ENCODE peak calls at places on chromosomes 12 and 14, in five cellular contexts. V is left ventricle myocardium inferior, H is H1, P is activated B cell treated with CpG ODN at 0.5 μM for 24 hours, L is mesenchymal stem cell. O is an unnamed sample.

GRCh38 chr12:16555630-16556029 is 50.3 kb downstream of the LMO3 start:
- DNase-seq in V (no peak), P (no peak), L (peak; percentile 17), H (no peak), O (no peak)

GRCh38 chr12:56307221-56307965 is 7.3 kb upstream of the CS start:
- DNase-seq in V (no peak), P (no peak), H (no peak), L (no peak), O (no peak)

GRCh38 chr12:13880613-13881012 is 100.8 kb downstream of the GRIN2B start:
- DNase-seq in P (no peak), V (no peak), H (no peak), L (no peak), O (no peak)

GRCh38 chr12:124007810-124008570 is 35.0 kb downstream of the ZNF664 start:
- DNase-seq in V (no peak), L (peak; percentile 45), H (no peak), P (no peak), O (no peak)

GRCh38 chr12:39490500-39491276 is 47.8 kb upstream of the KIF21A start:
- DNase-seq in P (no peak), H (no peak), L (no peak), V (no peak), O (no peak)

GRCh38 chr14:94390372-94391086 is 2.1 kb upstream of the SERPINA1 start:
- DNase-seq in H (no peak), P (no peak), L (no peak), V (peak; percentile 69), O (peak; percentile 55)

GRCh38 chr14:104281768-104282301 is 143.4 kb downstream of the KIF26A start:
- DNase-seq in P (no peak), V (peak; percentile 7), H (no peak), L (no peak), O (peak; percentile 12)

GRCh38 chr14:104082807-104083206 is 2.7 kb upstream of the ASPG start:
- DNase-seq in V (peak; percentile 69), L (no peak), H (no peak), P (no peak), O (peak; percentile 55)

GRCh38 chr14:39268393-39268792 is 34.7 kb downstream of the MIA2 start:
- DNase-seq in L (peak; percentile 34), P (no peak), V (no peak), H (no peak), O (no peak)